ENCODE peak calls at places on chromosome 19, in eight cellular contexts. One of them, this sample, is unnamed.

GRCh38 chr19:17243854-17244617 is 1.7 kb downstream of the NR2F6 start:
- DNase-seq in cerebellum: peak
- DNase-seq in naive B cell: no peak
- DNase-seq in SIG-M5: no peak
- DNase-seq in H9: peak
- DNase-seq in lower leg skin: no peak
- DNase-seq in MM.1S: no peak
- DNase-seq in foreskin melanocyte: no peak
- DNase-seq in this sample: no peak

GRCh38 chr19:35236638-35237400 is 8.3 kb upstream of the FAM187B start:
- DNase-seq in naive B cell: no peak
- DNase-seq in MM.1S: peak
- DNase-seq in H9: no peak
- DNase-seq in cerebellum: no peak
- DNase-seq in lower leg skin: no peak
- DNase-seq in SIG-M5: no peak
- DNase-seq in foreskin melanocyte: no peak
- DNase-seq in this sample: no peak

GRCh38 chr19:41409288-41409687 is 11.7 kb downstream of the BCKDHA start:
- DNase-seq in MM.1S: peak
- DNase-seq in naive B cell: no peak
- DNase-seq in cerebellum: no peak
- DNase-seq in lower leg skin: no peak
- DNase-seq in foreskin melanocyte: peak
- DNase-seq in H9: peak
- DNase-seq in SIG-M5: no peak
- DNase-seq in this sample: no peak

GRCh38 chr19:55173717-55174409 is 6.2 kb downstream of the SYT5 start:
- DNase-seq in lower leg skin: no peak
- DNase-seq in MM.1S: no peak
- DNase-seq in foreskin melanocyte: peak
- DNase-seq in naive B cell: no peak
- DNase-seq in SIG-M5: no peak
- DNase-seq in cerebellum: peak
- DNase-seq in H9: peak
- DNase-seq in this sample: peak

GRCh38 chr19:5695649-5696195 is 5.6 kb downstream of the RPL36 start:
- DNase-seq in MM.1S: peak
- DNase-seq in naive B cell: no peak
- DNase-seq in lower leg skin: no peak
- DNase-seq in SIG-M5: no peak
- DNase-seq in H9: peak
- DNase-seq in foreskin melanocyte: no peak
- DNase-seq in cerebellum: no peak
- DNase-seq in this sample: no peak

GRCh38 chr19:15159251-15159650 is 41.5 kb downstream of the NOTCH3 start:
- DNase-seq in MM.1S: peak
- DNase-seq in foreskin melanocyte: no peak
- DNase-seq in lower leg skin: no peak
- DNase-seq in cerebellum: no peak
- DNase-seq in H9: no peak
- DNase-seq in naive B cell: no peak
- DNase-seq in SIG-M5: no peak
- DNase-seq in this sample: no peak

GRCh38 chr19:34669305-34669704 is 7.7 kb downstream of the SCGB2B2 start:
- DNase-seq in SIG-M5: no peak
- DNase-seq in MM.1S: no peak
- DNase-seq in cerebellum: no peak
- DNase-seq in naive B cell: no peak
- DNase-seq in lower leg skin: no peak
- DNase-seq in H9: no peak
- DNase-seq in foreskin melanocyte: no peak
- DNase-seq in this sample: no peak

GRCh38 chr19:6740589-6741348 is 1.3 kb downstream of the TRIP10 start:
- DNase-seq in MM.1S: no peak
- DNase-seq in naive B cell: peak
- DNase-seq in foreskin melanocyte: no peak
- DNase-seq in cerebellum: no peak
- DNase-seq in SIG-M5: no peak
- DNase-seq in lower leg skin: peak
- DNase-seq in H9: peak
- DNase-seq in this sample: peak

GRCh38 chr19:38970664-38971532 is 4.6 kb downstream of the FBXO17 start:
- DNase-seq in SIG-M5: no peak
- DNase-seq in H9: no peak
- DNase-seq in MM.1S: no peak
- DNase-seq in lower leg skin: no peak
- DNase-seq in foreskin melanocyte: no peak
- DNase-seq in naive B cell: no peak
- DNase-seq in cerebellum: peak
- DNase-seq in this sample: no peak

GRCh38 chr19:58047672-58048071 is 11.4 kb upstream of the ZNF135 start:
- DNase-seq in lower leg skin: no peak
- DNase-seq in MM.1S: no peak
- DNase-seq in naive B cell: no peak
- DNase-seq in H9: no peak
- DNase-seq in SIG-M5: no peak
- DNase-seq in foreskin melanocyte: no peak
- DNase-seq in cerebellum: no peak
- DNase-seq in this sample: no peak

GRCh38 chr19:14187586-14187985 is 18.4 kb downstream of the ADGRL1 start:
- DNase-seq in lower leg skin: no peak
- DNase-seq in naive B cell: no peak
- DNase-seq in SIG-M5: no peak
- DNase-seq in MM.1S: no peak
- DNase-seq in cerebellum: no peak
- DNase-seq in H9: no peak
- DNase-seq in foreskin melanocyte: no peak
- DNase-seq in this sample: no peak

GRCh38 chr19:5719274-5719960 is 529 bp downstream of the LONP1 start:
- DNase-seq in naive B cell: no peak
- DNase-seq in H9: no peak
- DNase-seq in MM.1S: peak
- DNase-seq in cerebellum: no peak
- DNase-seq in foreskin melanocyte: no peak
- DNase-seq in lower leg skin: peak
- DNase-seq in SIG-M5: no peak
- DNase-seq in this sample: no peak

GRCh38 chr19:48394331-48395169 is 1.1 kb downstream of the GRIN2D start:
- DNase-seq in H9: peak
- DNase-seq in cerebellum: no peak
- DNase-seq in foreskin melanocyte: no peak
- DNase-seq in MM.1S: no peak
- DNase-seq in SIG-M5: no peak
- DNase-seq in naive B cell: no peak
- DNase-seq in lower leg skin: no peak
- DNase-seq in this sample: no peak

GRCh38 chr19:8487137-8487851 is 15.1 kb downstream of the PRAM1 start:
- DNase-seq in lower leg skin: no peak
- DNase-seq in SIG-M5: peak
- DNase-seq in MM.1S: no peak
- DNase-seq in H9: no peak
- DNase-seq in cerebellum: no peak
- DNase-seq in foreskin melanocyte: no peak
- DNase-seq in naive B cell: no peak
- DNase-seq in this sample: no peak

GRCh38 chr19:3268326-3268725 is 43.9 kb downstream of the CELF5 start:
- DNase-seq in SIG-M5: no peak
- DNase-seq in foreskin melanocyte: no peak
- DNase-seq in naive B cell: no peak
- DNase-seq in MM.1S: no peak
- DNase-seq in lower leg skin: no peak
- DNase-seq in cerebellum: peak
- DNase-seq in H9: no peak
- DNase-seq in this sample: no peak

GRCh38 chr19:48859711-48860572 is 8.5 kb downstream of the PLEKHA4 start:
- DNase-seq in H9: peak
- DNase-seq in lower leg skin: no peak
- DNase-seq in SIG-M5: no peak
- DNase-seq in naive B cell: no peak
- DNase-seq in foreskin melanocyte: no peak
- DNase-seq in MM.1S: no peak
- DNase-seq in cerebellum: no peak
- DNase-seq in this sample: no peak

GRCh38 chr19:8663920-8664670 is 33.7 kb downstream of the NFILZ start:
- DNase-seq in MM.1S: peak
- DNase-seq in cerebellum: no peak
- DNase-seq in lower leg skin: no peak
- DNase-seq in SIG-M5: no peak
- DNase-seq in naive B cell: peak
- DNase-seq in foreskin melanocyte: no peak
- DNase-seq in H9: peak
- DNase-seq in this sample: no peak

GRCh38 chr19:1882089-1882785 is 3.1 kb downstream of the ABHD17A start:
- DNase-seq in naive B cell: no peak
- DNase-seq in lower leg skin: no peak
- DNase-seq in cerebellum: no peak
- DNase-seq in foreskin melanocyte: no peak
- DNase-seq in SIG-M5: no peak
- DNase-seq in H9: peak
- DNase-seq in MM.1S: no peak
- DNase-seq in this sample: no peak

GRCh38 chr19:10408511-10409291 is 5.4 kb upstream of the CDC37 start:
- DNase-seq in naive B cell: peak
- DNase-seq in H9: no peak
- DNase-seq in MM.1S: no peak
- DNase-seq in cerebellum: peak
- DNase-seq in SIG-M5: no peak
- DNase-seq in foreskin melanocyte: no peak
- DNase-seq in lower leg skin: no peak
- DNase-seq in this sample: no peak

GRCh38 chr19:41548954-41549688 is 26.8 kb upstream of the CEACAM21 start:
- DNase-seq in naive B cell: peak
- DNase-seq in MM.1S: peak
- DNase-seq in SIG-M5: peak
- DNase-seq in H9: no peak
- DNase-seq in cerebellum: no peak
- DNase-seq in foreskin melanocyte: no peak
- DNase-seq in lower leg skin: no peak
- DNase-seq in this sample: peak

GRCh38 chr19:39502640-39503417 is 4.1 kb downstream of the DLL3 start:
- DNase-seq in cerebellum: peak
- DNase-seq in naive B cell: peak
- DNase-seq in foreskin melanocyte: peak
- DNase-seq in lower leg skin: no peak
- DNase-seq in H9: peak
- DNase-seq in MM.1S: peak
- DNase-seq in SIG-M5: no peak
- DNase-seq in this sample: peak

GRCh38 chr19:33715462-33715861 is 81.2 kb upstream of the KCTD15 start:
- DNase-seq in naive B cell: no peak
- DNase-seq in H9: no peak
- DNase-seq in SIG-M5: no peak
- DNase-seq in lower leg skin: no peak
- DNase-seq in MM.1S: no peak
- DNase-seq in foreskin melanocyte: no peak
- DNase-seq in cerebellum: peak
- DNase-seq in this sample: no peak

GRCh38 chr19:18589380-18590272 is 1.0 kb downstream of the REX1BD start:
- DNase-seq in foreskin melanocyte: peak
- DNase-seq in lower leg skin: no peak
- DNase-seq in cerebellum: peak
- DNase-seq in H9: peak
- DNase-seq in SIG-M5: no peak
- DNase-seq in naive B cell: peak
- DNase-seq in MM.1S: peak
- DNase-seq in this sample: peak

GRCh38 chr19:43781630-43782310 is 997 bp upstream of the KCNN4 start:
- DNase-seq in SIG-M5: no peak
- DNase-seq in naive B cell: no peak
- DNase-seq in MM.1S: no peak
- DNase-seq in lower leg skin: no peak
- DNase-seq in cerebellum: no peak
- DNase-seq in foreskin melanocyte: no peak
- DNase-seq in H9: no peak
- DNase-seq in this sample: no peak

GRCh38 chr19:33292595-33293254 is 9.6 kb downstream of the CEBPA start:
- DNase-seq in lower leg skin: no peak
- DNase-seq in naive B cell: no peak
- DNase-seq in SIG-M5: no peak
- DNase-seq in H9: no peak
- DNase-seq in foreskin melanocyte: no peak
- DNase-seq in MM.1S: no peak
- DNase-seq in cerebellum: no peak
- DNase-seq in this sample: no peak

GRCh38 chr19:16891696-16892382 is 3.0 kb downstream of the F2RL3 start:
- DNase-seq in SIG-M5: no peak
- DNase-seq in H9: no peak
- DNase-seq in naive B cell: no peak
- DNase-seq in cerebellum: no peak
- DNase-seq in MM.1S: no peak
- DNase-seq in lower leg skin: no peak
- DNase-seq in foreskin melanocyte: no peak
- DNase-seq in this sample: no peak

GRCh38 chr19:47107201-47107952 is 6.2 kb downstream of the ZC3H4 start:
- DNase-seq in lower leg skin: no peak
- DNase-seq in naive B cell: no peak
- DNase-seq in cerebellum: no peak
- DNase-seq in foreskin melanocyte: peak
- DNase-seq in MM.1S: no peak
- DNase-seq in SIG-M5: no peak
- DNase-seq in H9: no peak
- DNase-seq in this sample: no peak

GRCh38 chr19:11355160-11356073 is at the start of gene PLPPR2:
- DNase-seq in lower leg skin: peak
- DNase-seq in naive B cell: peak
- DNase-seq in SIG-M5: no peak
- DNase-seq in MM.1S: peak
- DNase-seq in H9: peak
- DNase-seq in foreskin melanocyte: peak
- DNase-seq in cerebellum: peak
- DNase-seq in this sample: peak

GRCh38 chr19:49677232-49677881 is at the start of gene PRMT1:
- DNase-seq in H9: peak
- DNase-seq in SIG-M5: no peak
- DNase-seq in naive B cell: peak
- DNase-seq in foreskin melanocyte: peak
- DNase-seq in MM.1S: peak
- DNase-seq in lower leg skin: no peak
- DNase-seq in cerebellum: peak
- DNase-seq in this sample: no peak

GRCh38 chr19:40690050-40690698 is at the start of gene NUMBL:
- DNase-seq in foreskin melanocyte: no peak
- DNase-seq in lower leg skin: no peak
- DNase-seq in H9: no peak
- DNase-seq in cerebellum: no peak
- DNase-seq in SIG-M5: no peak
- DNase-seq in MM.1S: no peak
- DNase-seq in naive B cell: no peak
- DNase-seq in this sample: peak

GRCh38 chr19:37484406-37485115 is 15.4 kb downstream of the ZNF570 start:
- DNase-seq in cerebellum: no peak
- DNase-seq in MM.1S: no peak
- DNase-seq in H9: no peak
- DNase-seq in SIG-M5: no peak
- DNase-seq in lower leg skin: no peak
- DNase-seq in foreskin melanocyte: no peak
- DNase-seq in naive B cell: no peak
- DNase-seq in this sample: no peak

GRCh38 chr19:4707956-4708650 is 15.5 kb downstream of the DPP9 start:
- DNase-seq in SIG-M5: no peak
- DNase-seq in cerebellum: no peak
- DNase-seq in foreskin melanocyte: no peak
- DNase-seq in MM.1S: no peak
- DNase-seq in H9: no peak
- DNase-seq in naive B cell: no peak
- DNase-seq in lower leg skin: no peak
- DNase-seq in this sample: no peak

GRCh38 chr19:47228937-47229673 is 1.9 kb downstream of the BBC3 start:
- DNase-seq in naive B cell: no peak
- DNase-seq in foreskin melanocyte: peak
- DNase-seq in MM.1S: no peak
- DNase-seq in H9: no peak
- DNase-seq in lower leg skin: no peak
- DNase-seq in SIG-M5: no peak
- DNase-seq in cerebellum: peak
- DNase-seq in this sample: no peak

GRCh38 chr19:42629191-42629590 is 34.5 kb upstream of the CEACAM8 start:
- DNase-seq in cerebellum: no peak
- DNase-seq in MM.1S: no peak
- DNase-seq in foreskin melanocyte: no peak
- DNase-seq in naive B cell: no peak
- DNase-seq in SIG-M5: no peak
- DNase-seq in H9: no peak
- DNase-seq in lower leg skin: no peak
- DNase-seq in this sample: no peak

This sample was measured in neuronal stem cell.